ENCODE peak calls at places on chromosomes 6 and 20, in nine cellular contexts. D is mammary epithelial cell, G is GM12865, W is HFF-Myc, N is foreskin fibroblast, R is fibroblast of lung, M is hepatocyte, K is mesothelial cell of epicardium, L is endothelial cell. T is an unnamed sample.
A peak's percentile ranks its signal among the peaks of the same experiment; 100 is the strongest.

GRCh38 chr6:12958052-12958706 is 241.6 kb downstream of the PHACTR1 start:
- DNase-seq in D (no peak), G (no peak), W (no peak), N (peak; percentile 63), R (peak; percentile 24), M (peak; percentile 6), K (no peak), L (no peak), T (no peak)

GRCh38 chr6:13400772-13401171 is 72.4 kb upstream of the TBC1D7 start:
- DNase-seq in D (no peak), G (peak; percentile 63), W (no peak), N (no peak), R (no peak), M (no peak), K (no peak), L (no peak), T (no peak)

GRCh38 chr6:147156799-147157382 is 47.3 kb upstream of the STXBP5 start:
- DNase-seq in D (peak; percentile 39), G (no peak), W (no peak), N (peak; percentile 78), R (peak; percentile 55), M (peak; percentile 17), K (no peak), L (no peak), T (no peak)

GRCh38 chr6:11202513-11203305 is 29.8 kb downstream of the NEDD9 start:
- DNase-seq in D (no peak), G (no peak), W (no peak), N (no peak), R (no peak), M (no peak), K (no peak), L (peak; percentile 26), T (no peak)

GRCh38 chr6:33312361-33313104 is 1.3 kb downstream of the TAPBP start:
- DNase-seq in D (peak; percentile 85), G (peak; percentile 87), W (no peak), N (peak; percentile 72), R (peak; percentile 80), M (peak; percentile 92), K (no peak), L (peak; percentile 33), T (no peak)

GRCh38 chr6:27296106-27296783 is 15.8 kb downstream of the POM121L2 start:
- DNase-seq in D (peak; percentile 58), G (no peak), W (no peak), N (peak; percentile 72), R (peak; percentile 55), M (peak; percentile 54), K (no peak), L (peak; percentile 69), T (no peak)

GRCh38 chr6:116444092-116444491 is 17.1 kb upstream of the CALHM6 start:
- DNase-seq in D (peak; percentile 27), G (peak; percentile 53), W (peak; percentile 26), N (peak; percentile 65), R (no peak), M (peak; percentile 37), K (no peak), L (no peak), T (no peak)

GRCh38 chr20:59954718-59955117 is 3.5 kb upstream of the CDH26 start:
- DNase-seq in D (no peak), G (no peak), W (no peak), N (no peak), R (no peak), M (no peak), K (no peak), L (no peak), T (no peak)

GRCh38 chr20:46694484-46694883 is 5.2 kb upstream of the TP53RK start:
- DNase-seq in D (no peak), G (peak; percentile 61), W (no peak), N (peak; percentile 61), R (no peak), M (no peak), K (no peak), L (no peak), T (no peak)

GRCh38 chr20:57620999-57621398 is 773 bp upstream of the ZBP1 start:
- DNase-seq in D (no peak), G (peak; percentile 50), W (no peak), N (no peak), R (no peak), M (no peak), K (no peak), L (no peak), T (peak; percentile 51)

GRCh38 chr20:60389882-60390281 is 431.7 kb downstream of the CDH26 start:
- DNase-seq in D (no peak), G (no peak), W (no peak), N (no peak), R (no peak), M (no peak), K (no peak), L (no peak), T (no peak)

GRCh38 chr6:95294047-95294446 is 283.3 kb upstream of the MANEA start:
- DNase-seq in D (peak; percentile 41), G (no peak), W (no peak), N (no peak), R (no peak), M (no peak), K (no peak), L (no peak), T (no peak)

GRCh38 chr6:22926613-22927348 is 357.4 kb downstream of the HDGFL1 start:
- DNase-seq in D (no peak), G (no peak), W (no peak), N (no peak), R (no peak), M (peak; percentile 16), K (no peak), L (peak; percentile 24), T (no peak)

GRCh38 chr6:105900120-105900937 is 185.8 kb upstream of the PRDM1 start:
- DNase-seq in D (peak; percentile 71), G (peak; percentile 18), W (peak; percentile 61), N (peak; percentile 88), R (peak; percentile 77), M (no peak), K (no peak), L (peak; percentile 19), T (no peak)

GRCh38 chr20:13148961-13149360 is 72.1 kb upstream of the ISM1 start:
- DNase-seq in D (no peak), G (no peak), W (no peak), N (no peak), R (no peak), M (no peak), K (no peak), L (no peak), T (no peak)

GRCh38 chr20:13148402-13148801 is 72.7 kb upstream of the ISM1 start:
- DNase-seq in D (no peak), G (no peak), W (no peak), N (no peak), R (no peak), M (no peak), K (no peak), L (no peak), T (no peak)

GRCh38 chr20:13147071-13147961 is 73.8 kb upstream of the ISM1 start:
- DNase-seq in D (no peak), G (no peak), W (no peak), N (peak; percentile 66), R (no peak), M (no peak), K (no peak), L (no peak), T (no peak)

GRCh38 chr20:13149371-13149770 is 71.7 kb upstream of the ISM1 start:
- DNase-seq in D (no peak), G (no peak), W (peak; percentile 15), N (peak; percentile 79), R (peak; percentile 2), M (no peak), K (no peak), L (no peak), T (no peak)

DNA sequence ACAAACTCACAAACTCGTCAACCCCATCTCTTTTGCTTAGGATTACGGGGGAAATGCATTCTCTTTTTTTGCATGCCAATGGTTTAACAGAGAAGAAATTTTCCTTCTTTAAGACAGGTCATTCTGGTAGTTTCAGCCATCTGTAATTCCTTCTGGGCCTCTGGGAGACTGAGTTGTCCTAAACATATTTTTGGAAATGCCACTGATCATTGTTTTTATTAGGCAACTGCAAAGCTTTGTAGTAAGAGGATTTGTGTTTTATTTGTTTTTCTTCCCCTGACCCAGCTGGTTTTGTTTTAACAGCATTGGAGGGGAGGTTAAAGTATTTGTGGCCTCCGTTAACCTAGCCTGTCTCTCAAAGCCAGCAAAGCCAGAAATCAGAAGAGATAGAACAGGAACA is 73.1 kb upstream of the ISM1 start:
- DNase-seq in D (no peak), G (no peak), W (no peak), N (peak; percentile 66), R (no peak), M (no peak), K (no peak), L (no peak), T (no peak)
- TF ChIP-seq CTCF in D (no peak), G (no peak), W (no peak), N (no peak), R (no peak), M (no peak), K (no peak), L (no peak), T (no peak)

DNA sequence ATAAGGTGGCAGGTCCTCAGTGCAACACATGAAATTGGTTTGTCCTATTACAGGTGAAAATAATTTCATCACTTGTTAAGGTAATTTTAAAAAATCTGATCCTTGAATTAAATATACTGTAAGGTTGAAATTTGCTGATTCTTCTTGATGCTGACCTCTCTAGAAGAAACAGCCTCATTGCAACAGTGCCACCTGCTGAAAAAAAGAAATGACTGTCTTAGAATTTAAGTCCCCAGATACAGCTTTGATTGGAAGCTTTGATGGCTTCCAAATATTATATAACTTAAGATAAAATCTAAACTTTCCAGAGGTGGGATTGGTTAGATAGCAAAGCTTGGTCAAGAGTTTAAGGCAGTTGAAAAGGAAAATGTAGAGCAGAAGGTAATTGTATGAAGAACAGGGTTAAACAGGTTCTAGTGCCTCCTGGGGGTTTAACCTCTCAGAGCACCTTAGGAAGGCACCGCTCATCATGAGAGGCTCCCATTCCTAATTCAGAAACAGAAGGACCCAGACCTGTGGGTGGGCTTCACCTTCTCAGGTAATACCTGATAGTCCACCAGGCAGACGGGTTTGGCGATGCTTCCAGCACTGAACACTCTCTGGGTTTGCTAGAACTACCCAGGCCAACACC is 401.0 kb downstream of the PAX1 start:
- DNase-seq in D (no peak), G (no peak), W (no peak), N (no peak), R (no peak), M (peak; percentile 56), K (no peak), L (peak; percentile 18), T (no peak)
- TF ChIP-seq CTCF in D (peak; percentile 34), G (no peak), W (no peak), N (no peak), R (no peak), M (peak; percentile 75), K (peak; percentile 33), L (peak; percentile 76), T (peak; percentile 77)

GRCh38 chr20:38941726-38942389 is 15.6 kb downstream of the FAM83D start:
- DNase-seq in D (no peak), G (no peak), W (no peak), N (no peak), R (no peak), M (no peak), K (no peak), L (no peak), T (no peak)
- TF ChIP-seq CTCF in D (no peak), G (peak; percentile 1), W (no peak), N (no peak), R (no peak), M (no peak), K (no peak), L (no peak), T (no peak)

DNA sequence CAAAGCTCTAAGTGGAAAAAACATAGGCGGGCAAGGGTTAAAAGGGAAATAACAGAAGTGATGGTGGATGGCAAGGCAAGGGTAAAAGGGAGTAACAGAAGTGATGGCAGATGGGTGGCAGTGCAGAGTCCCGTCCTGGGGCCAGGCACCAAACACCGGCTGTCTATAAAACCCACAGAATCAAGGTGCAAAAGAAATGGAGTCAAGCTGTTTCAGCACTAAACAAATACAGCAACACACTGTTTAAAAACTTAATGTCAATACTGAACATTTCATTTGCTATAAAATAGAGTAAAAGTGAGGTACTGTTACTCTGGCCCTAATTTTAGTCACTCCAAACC is 87.6 kb downstream of the MAN1A1 start:
- DNase-seq in D (no peak), G (no peak), W (no peak), N (no peak), R (no peak), M (no peak), K (no peak), L (no peak), T (no peak)
- TF ChIP-seq CTCF in D (no peak), G (no peak), W (no peak), N (no peak), R (no peak), M (no peak), K (no peak), L (no peak), T (no peak)